ENCODE peak calls at places on chromosomes 12 and 14, in four cellular contexts. One of them, this sample, is unnamed.

GRCh38 chr12:116304621-116305020 is 27.1 kb upstream of the MED13L start:
- DNase-seq in neural crest cell: no peak
- DNase-seq in cardiac fibroblast: no peak
- DNase-seq in foreskin fibroblast: no peak
- DNase-seq in this sample: no peak

GRCh38 chr12:29273178-29273843 is 107.7 kb downstream of the ERGIC2 start:
- DNase-seq in cardiac fibroblast: no peak
- DNase-seq in foreskin fibroblast: no peak
- DNase-seq in neural crest cell: no peak
- DNase-seq in this sample: no peak

GRCh38 chr14:21768116-21768874 is 94.7 kb upstream of the OR4E1 start:
- DNase-seq in neural crest cell: no peak
- DNase-seq in foreskin fibroblast: no peak
- DNase-seq in cardiac fibroblast: peak
- DNase-seq in this sample: peak

GRCh38 chr12:29783773-29784666 is at the start of gene TMTC1:
- DNase-seq in foreskin fibroblast: peak
- DNase-seq in cardiac fibroblast: peak
- DNase-seq in neural crest cell: peak
- DNase-seq in this sample: peak

GRCh38 chr14:70567791-70568190 is 32.7 kb downstream of the MED6 start:
- DNase-seq in neural crest cell: peak
- DNase-seq in foreskin fibroblast: peak
- DNase-seq in cardiac fibroblast: peak
- DNase-seq in this sample: peak

GRCh38 chr12:124501080-124501642 is 66.3 kb downstream of the NCOR2 start:
- DNase-seq in foreskin fibroblast: no peak
- DNase-seq in neural crest cell: no peak
- DNase-seq in cardiac fibroblast: no peak
- DNase-seq in this sample: no peak

GRCh38 chr12:92844147-92844763 is 84.8 kb downstream of the EEA1 start:
- DNase-seq in neural crest cell: no peak
- DNase-seq in cardiac fibroblast: peak
- DNase-seq in foreskin fibroblast: no peak
- DNase-seq in this sample: no peak

GRCh38 chr12:47707905-47708543 is 2.2 kb upstream of the RPAP3 start:
- DNase-seq in cardiac fibroblast: no peak
- DNase-seq in foreskin fibroblast: no peak
- DNase-seq in neural crest cell: no peak
- DNase-seq in this sample: no peak

GRCh38 chr14:71529855-71530254 is 402.4 kb upstream of the RGS6 start:
- DNase-seq in cardiac fibroblast: peak
- DNase-seq in foreskin fibroblast: no peak
- DNase-seq in neural crest cell: no peak
- DNase-seq in this sample: no peak

GRCh38 chr12:12425616-12426015 is 68.7 kb downstream of the BORCS5 start:
- DNase-seq in foreskin fibroblast: no peak
- DNase-seq in neural crest cell: no peak
- DNase-seq in cardiac fibroblast: peak
- DNase-seq in this sample: no peak

GRCh38 chr12:106192659-106193403 is 54.1 kb upstream of the NUAK1 start:
- DNase-seq in neural crest cell: no peak
- DNase-seq in foreskin fibroblast: peak
- DNase-seq in cardiac fibroblast: no peak
- DNase-seq in this sample: no peak

GRCh38 chr12:88391556-88391955 is 188.7 kb downstream of the KITLG start:
- DNase-seq in cardiac fibroblast: peak
- DNase-seq in neural crest cell: no peak
- DNase-seq in foreskin fibroblast: peak
- DNase-seq in this sample: no peak

GRCh38 chr14:96086032-96086431 is 46.9 kb downstream of the C14orf132 start:
- DNase-seq in foreskin fibroblast: peak
- DNase-seq in neural crest cell: no peak
- DNase-seq in cardiac fibroblast: peak
- DNase-seq in this sample: no peak

This sample was measured in NCI-H526.